ENCODE peak calls at places on chromosomes 6 and 20, in six cellular contexts. One of them, this sample, is unnamed.

GRCh38 chr20:52746190-52746589 is 226.0 kb upstream of the TSHZ2 start:
- DNase-seq in foreskin keratinocyte: no peak
- DNase-seq in fibroblast of mammary gland: no peak
- DNase-seq in C1 segment of cervical spinal cord: no peak
- DNase-seq in activated T-cell treated with anti-CD3 and anti-CD28 coated beads, Interleukin-2, amount 50 U/mL, for 48 hours: no peak
- DNase-seq in activated CD8-positive, alpha-beta memory T cell treated with anti-CD3 and anti-CD28 coated beads for 4 hours: no peak
- DNase-seq in this sample: no peak

GRCh38 chr20:39164642-39165041 is 202.5 kb downstream of the DHX35 start:
- DNase-seq in foreskin keratinocyte: no peak
- DNase-seq in fibroblast of mammary gland: no peak
- DNase-seq in C1 segment of cervical spinal cord: no peak
- DNase-seq in activated T-cell treated with anti-CD3 and anti-CD28 coated beads, Interleukin-2, amount 50 U/mL, for 48 hours: no peak
- DNase-seq in activated CD8-positive, alpha-beta memory T cell treated with anti-CD3 and anti-CD28 coated beads for 4 hours: no peak
- DNase-seq in this sample: no peak

GRCh38 chr6:26033132-26033941 is 53.9 kb upstream of the HFE start:
- DNase-seq in foreskin keratinocyte: peak; percentile 93
- DNase-seq in fibroblast of mammary gland: peak; percentile 99
- DNase-seq in C1 segment of cervical spinal cord: peak; percentile 73
- DNase-seq in activated T-cell treated with anti-CD3 and anti-CD28 coated beads, Interleukin-2, amount 50 U/mL, for 48 hours: peak; percentile 80
- DNase-seq in activated CD8-positive, alpha-beta memory T cell treated with anti-CD3 and anti-CD28 coated beads for 4 hours: no peak
- DNase-seq in this sample: peak; percentile 51

GRCh38 chr6:28212510-28213212 is 12.4 kb upstream of the ZSCAN9 start:
- DNase-seq in foreskin keratinocyte: peak; percentile 80
- DNase-seq in fibroblast of mammary gland: peak; percentile 91
- DNase-seq in C1 segment of cervical spinal cord: no peak
- DNase-seq in activated T-cell treated with anti-CD3 and anti-CD28 coated beads, Interleukin-2, amount 50 U/mL, for 48 hours: peak; percentile 90
- DNase-seq in activated CD8-positive, alpha-beta memory T cell treated with anti-CD3 and anti-CD28 coated beads for 4 hours: no peak
- DNase-seq in this sample: no peak

GRCh38 chr6:128235556-128235955 is 284.8 kb downstream of the PTPRK start:
- DNase-seq in foreskin keratinocyte: peak; percentile 46
- DNase-seq in fibroblast of mammary gland: peak; percentile 18
- DNase-seq in C1 segment of cervical spinal cord: no peak
- DNase-seq in activated T-cell treated with anti-CD3 and anti-CD28 coated beads, Interleukin-2, amount 50 U/mL, for 48 hours: no peak
- DNase-seq in activated CD8-positive, alpha-beta memory T cell treated with anti-CD3 and anti-CD28 coated beads for 4 hours: no peak
- DNase-seq in this sample: no peak

GRCh38 chr20:47263502-47264084 is 92.9 kb downstream of the ZMYND8 start:
- DNase-seq in foreskin keratinocyte: no peak
- DNase-seq in fibroblast of mammary gland: no peak
- DNase-seq in C1 segment of cervical spinal cord: no peak
- DNase-seq in activated T-cell treated with anti-CD3 and anti-CD28 coated beads, Interleukin-2, amount 50 U/mL, for 48 hours: no peak
- DNase-seq in activated CD8-positive, alpha-beta memory T cell treated with anti-CD3 and anti-CD28 coated beads for 4 hours: no peak
- DNase-seq in this sample: no peak

GRCh38 chr6:103122766-103123601 is 1729.5 kb downstream of the GRIK2 start:
- DNase-seq in foreskin keratinocyte: peak; percentile 3
- DNase-seq in fibroblast of mammary gland: peak; percentile 18
- DNase-seq in C1 segment of cervical spinal cord: no peak
- DNase-seq in activated T-cell treated with anti-CD3 and anti-CD28 coated beads, Interleukin-2, amount 50 U/mL, for 48 hours: peak; percentile 26
- DNase-seq in activated CD8-positive, alpha-beta memory T cell treated with anti-CD3 and anti-CD28 coated beads for 4 hours: no peak
- DNase-seq in this sample: no peak

GRCh38 chr6:95576218-95576617 is 1.1 kb upstream of the MANEA start:
- DNase-seq in foreskin keratinocyte: no peak
- DNase-seq in fibroblast of mammary gland: no peak
- DNase-seq in C1 segment of cervical spinal cord: no peak
- DNase-seq in activated T-cell treated with anti-CD3 and anti-CD28 coated beads, Interleukin-2, amount 50 U/mL, for 48 hours: no peak
- DNase-seq in activated CD8-positive, alpha-beta memory T cell treated with anti-CD3 and anti-CD28 coated beads for 4 hours: no peak
- DNase-seq in this sample: no peak

GRCh38 chr6:35368038-35368887 is 25.9 kb downstream of the PPARD start:
- DNase-seq in foreskin keratinocyte: no peak
- DNase-seq in fibroblast of mammary gland: peak; percentile 83
- DNase-seq in C1 segment of cervical spinal cord: no peak
- DNase-seq in activated T-cell treated with anti-CD3 and anti-CD28 coated beads, Interleukin-2, amount 50 U/mL, for 48 hours: peak; percentile 56
- DNase-seq in activated CD8-positive, alpha-beta memory T cell treated with anti-CD3 and anti-CD28 coated beads for 4 hours: no peak
- DNase-seq in this sample: no peak

GRCh38 chr6:30206799-30207618 is 6.2 kb downstream of the TRIM26 start:
- DNase-seq in foreskin keratinocyte: no peak
- DNase-seq in fibroblast of mammary gland: peak; percentile 56
- DNase-seq in C1 segment of cervical spinal cord: no peak
- DNase-seq in activated T-cell treated with anti-CD3 and anti-CD28 coated beads, Interleukin-2, amount 50 U/mL, for 48 hours: no peak
- DNase-seq in activated CD8-positive, alpha-beta memory T cell treated with anti-CD3 and anti-CD28 coated beads for 4 hours: no peak
- DNase-seq in this sample: no peak

GRCh38 chr20:101975-102374 is 14.5 kb downstream of the DEFB125 start:
- DNase-seq in foreskin keratinocyte: no peak
- DNase-seq in fibroblast of mammary gland: no peak
- DNase-seq in C1 segment of cervical spinal cord: no peak
- DNase-seq in activated T-cell treated with anti-CD3 and anti-CD28 coated beads, Interleukin-2, amount 50 U/mL, for 48 hours: no peak
- DNase-seq in activated CD8-positive, alpha-beta memory T cell treated with anti-CD3 and anti-CD28 coated beads for 4 hours: no peak
- DNase-seq in this sample: no peak

GRCh38 chr6:144710207-144710606 is 425.1 kb downstream of the UTRN start:
- DNase-seq in foreskin keratinocyte: peak; percentile 83
- DNase-seq in fibroblast of mammary gland: peak; percentile 89
- DNase-seq in C1 segment of cervical spinal cord: no peak
- DNase-seq in activated T-cell treated with anti-CD3 and anti-CD28 coated beads, Interleukin-2, amount 50 U/mL, for 48 hours: no peak
- DNase-seq in activated CD8-positive, alpha-beta memory T cell treated with anti-CD3 and anti-CD28 coated beads for 4 hours: no peak
- DNase-seq in this sample: no peak

GRCh38 chr6:138971601-138972000 is 16.5 kb downstream of the REPS1 start:
- DNase-seq in foreskin keratinocyte: no peak
- DNase-seq in fibroblast of mammary gland: peak; percentile 79
- DNase-seq in C1 segment of cervical spinal cord: peak; percentile 38
- DNase-seq in activated T-cell treated with anti-CD3 and anti-CD28 coated beads, Interleukin-2, amount 50 U/mL, for 48 hours: no peak
- DNase-seq in activated CD8-positive, alpha-beta memory T cell treated with anti-CD3 and anti-CD28 coated beads for 4 hours: no peak
- DNase-seq in this sample: no peak

GRCh38 chr6:170038251-170038650 is 252.6 kb downstream of the DLL1 start:
- DNase-seq in foreskin keratinocyte: no peak
- DNase-seq in fibroblast of mammary gland: no peak
- DNase-seq in C1 segment of cervical spinal cord: no peak
- DNase-seq in activated T-cell treated with anti-CD3 and anti-CD28 coated beads, Interleukin-2, amount 50 U/mL, for 48 hours: no peak
- DNase-seq in activated CD8-positive, alpha-beta memory T cell treated with anti-CD3 and anti-CD28 coated beads for 4 hours: no peak
- DNase-seq in this sample: no peak

GRCh38 chr20:25408170-25408547 is 686 bp downstream of the GINS1 start:
- DNase-seq in foreskin keratinocyte: no peak
- DNase-seq in fibroblast of mammary gland: no peak
- DNase-seq in C1 segment of cervical spinal cord: no peak
- DNase-seq in activated T-cell treated with anti-CD3 and anti-CD28 coated beads, Interleukin-2, amount 50 U/mL, for 48 hours: no peak
- DNase-seq in activated CD8-positive, alpha-beta memory T cell treated with anti-CD3 and anti-CD28 coated beads for 4 hours: no peak
- DNase-seq in this sample: no peak

GRCh38 chr20:59123011-59123676 is 40.5 kb upstream of the ZNF831 start:
- DNase-seq in foreskin keratinocyte: no peak
- DNase-seq in fibroblast of mammary gland: no peak
- DNase-seq in C1 segment of cervical spinal cord: no peak
- DNase-seq in activated T-cell treated with anti-CD3 and anti-CD28 coated beads, Interleukin-2, amount 50 U/mL, for 48 hours: peak; percentile 57
- DNase-seq in activated CD8-positive, alpha-beta memory T cell treated with anti-CD3 and anti-CD28 coated beads for 4 hours: peak; percentile 19
- DNase-seq in this sample: peak; percentile 32

GRCh38 chr20:44711237-44711636 is 3.9 kb upstream of the CCN5 start:
- DNase-seq in foreskin keratinocyte: no peak
- DNase-seq in fibroblast of mammary gland: peak; percentile 71
- DNase-seq in C1 segment of cervical spinal cord: no peak
- DNase-seq in activated T-cell treated with anti-CD3 and anti-CD28 coated beads, Interleukin-2, amount 50 U/mL, for 48 hours: no peak
- DNase-seq in activated CD8-positive, alpha-beta memory T cell treated with anti-CD3 and anti-CD28 coated beads for 4 hours: no peak
- DNase-seq in this sample: no peak

GRCh38 chr6:51619042-51619799 is 468.2 kb downstream of the PKHD1 start:
- DNase-seq in foreskin keratinocyte: peak; percentile 25
- DNase-seq in fibroblast of mammary gland: no peak
- DNase-seq in C1 segment of cervical spinal cord: no peak
- DNase-seq in activated T-cell treated with anti-CD3 and anti-CD28 coated beads, Interleukin-2, amount 50 U/mL, for 48 hours: no peak
- DNase-seq in activated CD8-positive, alpha-beta memory T cell treated with anti-CD3 and anti-CD28 coated beads for 4 hours: no peak
- DNase-seq in this sample: no peak

GRCh38 chr20:63548992-63549391 is 1.4 kb upstream of the SRMS start:
- DNase-seq in foreskin keratinocyte: no peak
- DNase-seq in fibroblast of mammary gland: no peak
- DNase-seq in C1 segment of cervical spinal cord: no peak
- DNase-seq in activated T-cell treated with anti-CD3 and anti-CD28 coated beads, Interleukin-2, amount 50 U/mL, for 48 hours: no peak
- DNase-seq in activated CD8-positive, alpha-beta memory T cell treated with anti-CD3 and anti-CD28 coated beads for 4 hours: no peak
- DNase-seq in this sample: no peak

GRCh38 chr20:49787371-49788357 is 25.0 kb upstream of the SLC9A8 start:
- DNase-seq in foreskin keratinocyte: no peak
- DNase-seq in fibroblast of mammary gland: no peak
- DNase-seq in C1 segment of cervical spinal cord: no peak
- DNase-seq in activated T-cell treated with anti-CD3 and anti-CD28 coated beads, Interleukin-2, amount 50 U/mL, for 48 hours: no peak
- DNase-seq in activated CD8-positive, alpha-beta memory T cell treated with anti-CD3 and anti-CD28 coated beads for 4 hours: no peak
- DNase-seq in this sample: no peak

GRCh38 chr6:50851269-50851847 is 32.7 kb downstream of the TFAP2B start:
- DNase-seq in foreskin keratinocyte: no peak
- DNase-seq in fibroblast of mammary gland: no peak
- DNase-seq in C1 segment of cervical spinal cord: no peak
- DNase-seq in activated T-cell treated with anti-CD3 and anti-CD28 coated beads, Interleukin-2, amount 50 U/mL, for 48 hours: no peak
- DNase-seq in activated CD8-positive, alpha-beta memory T cell treated with anti-CD3 and anti-CD28 coated beads for 4 hours: no peak
- DNase-seq in this sample: no peak

GRCh38 chr6:79280756-79281155 is 46.3 kb upstream of the HMGN3 start:
- DNase-seq in foreskin keratinocyte: no peak
- DNase-seq in fibroblast of mammary gland: no peak
- DNase-seq in C1 segment of cervical spinal cord: no peak
- DNase-seq in activated T-cell treated with anti-CD3 and anti-CD28 coated beads, Interleukin-2, amount 50 U/mL, for 48 hours: no peak
- DNase-seq in activated CD8-positive, alpha-beta memory T cell treated with anti-CD3 and anti-CD28 coated beads for 4 hours: no peak
- DNase-seq in this sample: no peak

GRCh38 chr6:100462396-100462795 is 2.3 kb downstream of the SIM1 start:
- DNase-seq in foreskin keratinocyte: no peak
- DNase-seq in fibroblast of mammary gland: no peak
- DNase-seq in C1 segment of cervical spinal cord: no peak
- DNase-seq in activated T-cell treated with anti-CD3 and anti-CD28 coated beads, Interleukin-2, amount 50 U/mL, for 48 hours: no peak
- DNase-seq in activated CD8-positive, alpha-beta memory T cell treated with anti-CD3 and anti-CD28 coated beads for 4 hours: no peak
- DNase-seq in this sample: no peak

GRCh38 chr6:114096553-114097172 is 125.7 kb upstream of the HDAC2 start:
- DNase-seq in foreskin keratinocyte: no peak
- DNase-seq in fibroblast of mammary gland: peak; percentile 19
- DNase-seq in C1 segment of cervical spinal cord: no peak
- DNase-seq in activated T-cell treated with anti-CD3 and anti-CD28 coated beads, Interleukin-2, amount 50 U/mL, for 48 hours: no peak
- DNase-seq in activated CD8-positive, alpha-beta memory T cell treated with anti-CD3 and anti-CD28 coated beads for 4 hours: no peak
- DNase-seq in this sample: no peak

GRCh38 chr20:10573273-10573950 is 100.4 kb downstream of the JAG1 start:
- DNase-seq in foreskin keratinocyte: no peak
- DNase-seq in fibroblast of mammary gland: no peak
- DNase-seq in C1 segment of cervical spinal cord: no peak
- DNase-seq in activated T-cell treated with anti-CD3 and anti-CD28 coated beads, Interleukin-2, amount 50 U/mL, for 48 hours: no peak
- DNase-seq in activated CD8-positive, alpha-beta memory T cell treated with anti-CD3 and anti-CD28 coated beads for 4 hours: no peak
- DNase-seq in this sample: no peak

GRCh38 chr6:136593748-136594490 is 43.7 kb upstream of the MAP7 start:
- DNase-seq in foreskin keratinocyte: peak; percentile 94
- DNase-seq in fibroblast of mammary gland: peak; percentile 98
- DNase-seq in C1 segment of cervical spinal cord: no peak
- DNase-seq in activated T-cell treated with anti-CD3 and anti-CD28 coated beads, Interleukin-2, amount 50 U/mL, for 48 hours: peak; percentile 57
- DNase-seq in activated CD8-positive, alpha-beta memory T cell treated with anti-CD3 and anti-CD28 coated beads for 4 hours: no peak
- DNase-seq in this sample: no peak

This sample was measured in central memory CD8-positive, alpha-beta T cell.